ENCODE peak calls at places on chromosome 12, in ten cellular contexts. C, O, M, N, T, G, F, R, D and H are unnamed samples.
A peak's percentile ranks its signal among the peaks of the same experiment; 100 is the strongest.

GRCh38 chr12:13947237-13947945 is 34.0 kb downstream of the GRIN2B start:
- DNase-seq in C (no peak), O (no peak), M (no peak), N (no peak), T (no peak), G (no peak), F (no peak), R (no peak), D (no peak), H (no peak)

GRCh38 chr12:77049767-77050353 is 15.5 kb downstream of the E2F7 start:
- DNase-seq in C (peak; percentile 77), O (peak; percentile 68), M (peak; percentile 70), N (no peak), T (no peak), G (no peak), F (no peak), R (peak; percentile 52), D (peak; percentile 82), H (no peak)

GRCh38 chr12:79857675-79858074 is 77.2 kb downstream of the PPP1R12A start:
- DNase-seq in C (no peak), O (no peak), M (no peak), N (no peak), T (no peak), G (no peak), F (no peak), R (no peak), D (no peak), H (no peak)

GRCh38 chr12:29241821-29242591 is 92.9 kb downstream of the FAR2 start:
- DNase-seq in C (no peak), O (peak; percentile 94), M (peak; percentile 80), N (peak; percentile 48), T (no peak), G (peak; percentile 45), F (peak; percentile 51), R (peak; percentile 87), D (peak; percentile 90), H (peak; percentile 4)

GRCh38 chr12:68587448-68587873 is 23.2 kb upstream of the RAP1B start:
- DNase-seq in C (no peak), O (no peak), M (no peak), N (no peak), T (no peak), G (no peak), F (no peak), R (peak; percentile 19), D (no peak), H (no peak)

GRCh38 chr12:122979908-122980191 is 631 bp upstream of the ARL6IP4 start:
- DNase-seq in C (no peak), O (no peak), M (no peak), N (no peak), T (no peak), G (no peak), F (no peak), R (no peak), D (no peak), H (no peak)

GRCh38 chr12:108403952-108404351 is 64.8 kb upstream of the CMKLR1 start:
- DNase-seq in C (no peak), O (no peak), M (no peak), N (no peak), T (no peak), G (no peak), F (no peak), R (no peak), D (no peak), H (no peak)

GRCh38 chr12:1398673-1399072 is 195.7 kb downstream of the FBXL14 start:
- DNase-seq in C (peak; percentile 29), O (peak; percentile 70), M (peak; percentile 67), N (no peak), T (no peak), G (no peak), F (no peak), R (no peak), D (peak; percentile 55), H (no peak)

GRCh38 chr12:79344855-79345840 is 345.6 kb downstream of the PAWR start:
- DNase-seq in C (peak; percentile 58), O (peak; percentile 26), M (peak; percentile 50), N (no peak), T (no peak), G (no peak), F (no peak), R (peak; percentile 22), D (peak; percentile 50), H (no peak)

GRCh38 chr12:50765325-50765911 is 1.5 kb downstream of the ATF1 start:
- DNase-seq in C (peak; percentile 72), O (peak; percentile 76), M (peak; percentile 56), N (no peak), T (no peak), G (peak; percentile 35), F (no peak), R (no peak), D (peak; percentile 66), H (peak; percentile 41)

GRCh38 chr12:54125950-54126695 is 62.7 kb downstream of the SMUG1 start:
- DNase-seq in C (no peak), O (no peak), M (no peak), N (peak; percentile 66), T (peak; percentile 55), G (peak; percentile 55), F (no peak), R (no peak), D (no peak), H (no peak)
- H3K27me3 ChIP-seq in C (peaks cover 29% of the 10 kb centered on the region), O (no peaks in the 10 kb centered on the region), M (peaks cover 47% of the 10 kb centered on the region), N (no peaks in the 10 kb centered on the region), T (peaks cover 22% of the 10 kb centered on the region), G (no peaks in the 10 kb centered on the region), F (peaks cover 5% of the 10 kb centered on the region), R (peaks cover 49% of the 10 kb centered on the region), D (peaks cover 8% of the 10 kb centered on the region), H (peaks cover 57% of the 10 kb centered on the region)

DNA sequence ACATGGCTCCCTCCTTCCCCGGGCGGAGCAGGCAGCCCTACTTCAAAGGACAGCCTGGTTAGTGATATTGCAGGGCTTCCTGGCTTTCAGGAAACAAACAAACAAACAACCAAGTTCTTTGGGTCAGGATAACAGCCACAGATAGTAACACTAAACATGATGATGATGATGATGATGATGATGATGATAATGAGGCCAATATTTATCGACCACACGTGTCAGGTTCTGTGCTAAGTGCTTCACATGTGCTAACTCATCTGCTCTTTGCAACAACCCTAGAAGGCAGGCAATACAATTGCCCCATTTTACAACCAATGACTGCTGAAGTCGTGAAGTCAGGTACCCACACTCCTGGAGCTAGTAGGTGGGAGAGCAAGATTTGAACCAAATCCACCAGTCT is 44.1 kb upstream of the TBX5 start:
- DNase-seq in C (no peak), O (no peak), M (no peak), N (no peak), T (no peak), G (no peak), F (no peak), R (no peak), D (no peak), H (no peak)
- H3K27me3 ChIP-seq in C (no peaks in the 10 kb centered on the region), O (peaks cover 76% of the 10 kb centered on the region), M (peaks cover 57% of the 10 kb centered on the region), N (peaks cover under 1% of the 10 kb centered on the region), T (peaks cover 9% of the 10 kb centered on the region), G (peaks cover 3% of the 10 kb centered on the region), F (peaks cover 15% of the 10 kb centered on the region), R (peaks cover 38% of the 10 kb centered on the region), D (peaks cover 33% of the 10 kb centered on the region), H (peaks cover 93% of the 10 kb centered on the region)

GRCh38 chr12:57027011-57027804 is 10.9 kb upstream of the TAC3 start:
- DNase-seq in C (no peak), O (no peak), M (no peak), N (no peak), T (no peak), G (no peak), F (no peak), R (no peak), D (no peak), H (no peak)
- H3K27me3 ChIP-seq in C (no peaks in the 10 kb centered on the region), O (peaks cover 76% of the 10 kb centered on the region), M (peaks cover 61% of the 10 kb centered on the region), N (no peaks in the 10 kb centered on the region), T (peaks cover 4% of the 10 kb centered on the region), G (no peaks in the 10 kb centered on the region), F (no peaks in the 10 kb centered on the region), R (peaks cover 28% of the 10 kb centered on the region), D (peaks cover 40% of the 10 kb centered on the region), H (no peaks in the 10 kb centered on the region)

GRCh38 chr12:128365032-128365431 is 98.1 kb downstream of the TMEM132C start:
- DNase-seq in C (no peak), O (no peak), M (no peak), N (no peak), T (no peak), G (no peak), F (no peak), R (no peak), D (no peak), H (no peak)
- H3K27me3 ChIP-seq in C (no peaks in the 10 kb centered on the region), O (peaks cover 18% of the 10 kb centered on the region), M (no peaks in the 10 kb centered on the region), N (no peaks in the 10 kb centered on the region), T (no peaks in the 10 kb centered on the region), G (no peaks in the 10 kb centered on the region), F (no peaks in the 10 kb centered on the region), R (no peaks in the 10 kb centered on the region), D (no peaks in the 10 kb centered on the region), H (no peaks in the 10 kb centered on the region)

GRCh38 chr12:53805801-53806200 is 54.0 kb upstream of the CISTR start:
- DNase-seq in C (no peak), O (no peak), M (peak; percentile 55), N (no peak), T (no peak), G (no peak), F (no peak), R (no peak), D (no peak), H (no peak)
- H3K27me3 ChIP-seq in C (no peaks in the 10 kb centered on the region), O (peaks cover 58% of the 10 kb centered on the region), M (peaks cover 36% of the 10 kb centered on the region), N (no peaks in the 10 kb centered on the region), T (peaks cover 4% of the 10 kb centered on the region), G (no peaks in the 10 kb centered on the region), F (no peaks in the 10 kb centered on the region), R (peaks cover 36% of the 10 kb centered on the region), D (peaks cover 33% of the 10 kb centered on the region), H (no peaks in the 10 kb centered on the region)